ENCODE peak calls at places on chromosomes 1 and 21, in nine cellular contexts. N is left ventricle myocardium inferior, X is AG04450, R is fibroblast of the aortic adventitia, S is IMR-90, B is astrocyte of the spinal cord, C is WERI-Rb-1, Z is tibial artery, V is Caco-2. H is an unnamed sample.

GRCh38 chr1:33886452-33886851 is 22.6 kb downstream of the HMGB4 start:
- DNase-seq in N (no peak), Z (no peak), B (no peak), V (no peak), X (no peak), C (no peak), S (no peak), R (no peak), H (no peak)

GRCh38 chr1:154186852-154187501 is 4.9 kb downstream of the TPM3 start:
- DNase-seq in V (peak), N (no peak), B (no peak), R (no peak), S (no peak), Z (no peak), X (no peak), C (no peak), H (no peak)

GRCh38 chr1:3932156-3932555 is 32.1 kb upstream of the C1orf174 start:
- DNase-seq in X (no peak), B (no peak), S (no peak), C (no peak), R (no peak), V (no peak), Z (no peak), N (no peak), H (peak)

GRCh38 chr1:54331091-54331772 is 75.0 kb downstream of the SSBP3 start:
- DNase-seq in C (no peak), Z (no peak), N (no peak), X (peak), B (no peak), S (peak), R (peak), V (no peak), H (no peak)

GRCh38 chr21:16534408-16535099 is 804.8 kb downstream of the USP25 start:
- DNase-seq in S (peak), V (no peak), R (peak), B (peak), N (peak), X (no peak), Z (peak), C (no peak), H (no peak)

GRCh38 chr21:32572574-32573420 is 12.5 kb downstream of the TCP10L start:
- DNase-seq in X (no peak), C (no peak), Z (no peak), R (no peak), N (no peak), B (no peak), V (no peak), S (no peak), H (no peak)

GRCh38 chr1:156490401-156491032 is 10.1 kb downstream of the MEF2D start:
- DNase-seq in X (no peak), B (no peak), S (no peak), N (peak), C (peak), R (no peak), Z (peak), V (no peak), H (peak)

GRCh38 chr21:32994305-32994704 is 31.4 kb upstream of the OLIG2 start:
- DNase-seq in R (peak), X (no peak), S (peak), V (peak), Z (no peak), B (peak), N (no peak), C (peak), H (no peak)

GRCh38 chr1:116147972-116148371 is 36.8 kb downstream of the MAB21L3 start:
- DNase-seq in S (no peak), Z (no peak), R (no peak), X (no peak), B (no peak), V (no peak), C (no peak), N (no peak), H (no peak)

GRCh38 chr1:192801451-192801850 is 7.4 kb upstream of the RGS2 start:
- DNase-seq in Z (no peak), C (no peak), X (no peak), B (no peak), V (no peak), R (peak), N (no peak), S (peak), H (no peak)

GRCh38 chr1:116372186-116372585 is 858 bp upstream of the ATP1A1 start:
- DNase-seq in B (no peak), S (no peak), R (no peak), Z (no peak), V (no peak), C (no peak), N (no peak), X (no peak), H (no peak)

GRCh38 chr1:18693256-18694098 is 62.8 kb downstream of the PAX7 start:
- DNase-seq in X (no peak), V (no peak), C (peak), Z (no peak), R (no peak), N (no peak), B (no peak), S (no peak), H (peak)

GRCh38 chr21:39958731-39959130 is 91.5 kb downstream of the PCP4 start:
- DNase-seq in C (no peak), V (no peak), X (no peak), S (no peak), N (no peak), B (no peak), Z (no peak), R (no peak), H (no peak)

GRCh38 chr21:14554948-14555347 is 8.8 kb upstream of the SAMSN1 start:
- DNase-seq in B (no peak), S (no peak), N (no peak), Z (no peak), R (peak), X (no peak), V (no peak), C (no peak), H (no peak)

GRCh38 chr1:205961405-205961804 is 18.1 kb upstream of the SLC26A9 start:
- DNase-seq in S (no peak), R (peak), B (no peak), V (no peak), C (peak), N (no peak), Z (no peak), X (no peak), H (peak)

GRCh38 chr1:31699341-31699891 is 4.4 kb downstream of the COL16A1 start:
- DNase-seq in Z (no peak), V (no peak), N (no peak), R (no peak), B (no peak), X (no peak), C (no peak), S (no peak), H (peak)

GRCh38 chr1:81703736-81704463 is 96.8 kb upstream of the ADGRL2 start:
- DNase-seq in X (no peak), C (no peak), B (no peak), Z (no peak), S (peak), N (no peak), R (peak), V (no peak), H (peak)

GRCh38 chr1:46458190-46458589 is 31.4 kb upstream of the DMBX1 start:
- DNase-seq in R (no peak), N (no peak), Z (no peak), X (no peak), S (no peak), B (no peak), C (no peak), V (no peak), H (peak)

GRCh38 chr1:3987669-3988235 is 87.7 kb upstream of the C1orf174 start:
- DNase-seq in S (no peak), R (no peak), B (no peak), V (no peak), N (no peak), X (no peak), Z (no peak), C (peak), H (no peak)

GRCh38 chr1:235473808-235474207 is 30.4 kb downstream of the B3GALNT2 start:
- DNase-seq in R (no peak), X (no peak), B (no peak), S (peak), N (no peak), V (no peak), Z (no peak), C (no peak), H (peak)

DNA sequence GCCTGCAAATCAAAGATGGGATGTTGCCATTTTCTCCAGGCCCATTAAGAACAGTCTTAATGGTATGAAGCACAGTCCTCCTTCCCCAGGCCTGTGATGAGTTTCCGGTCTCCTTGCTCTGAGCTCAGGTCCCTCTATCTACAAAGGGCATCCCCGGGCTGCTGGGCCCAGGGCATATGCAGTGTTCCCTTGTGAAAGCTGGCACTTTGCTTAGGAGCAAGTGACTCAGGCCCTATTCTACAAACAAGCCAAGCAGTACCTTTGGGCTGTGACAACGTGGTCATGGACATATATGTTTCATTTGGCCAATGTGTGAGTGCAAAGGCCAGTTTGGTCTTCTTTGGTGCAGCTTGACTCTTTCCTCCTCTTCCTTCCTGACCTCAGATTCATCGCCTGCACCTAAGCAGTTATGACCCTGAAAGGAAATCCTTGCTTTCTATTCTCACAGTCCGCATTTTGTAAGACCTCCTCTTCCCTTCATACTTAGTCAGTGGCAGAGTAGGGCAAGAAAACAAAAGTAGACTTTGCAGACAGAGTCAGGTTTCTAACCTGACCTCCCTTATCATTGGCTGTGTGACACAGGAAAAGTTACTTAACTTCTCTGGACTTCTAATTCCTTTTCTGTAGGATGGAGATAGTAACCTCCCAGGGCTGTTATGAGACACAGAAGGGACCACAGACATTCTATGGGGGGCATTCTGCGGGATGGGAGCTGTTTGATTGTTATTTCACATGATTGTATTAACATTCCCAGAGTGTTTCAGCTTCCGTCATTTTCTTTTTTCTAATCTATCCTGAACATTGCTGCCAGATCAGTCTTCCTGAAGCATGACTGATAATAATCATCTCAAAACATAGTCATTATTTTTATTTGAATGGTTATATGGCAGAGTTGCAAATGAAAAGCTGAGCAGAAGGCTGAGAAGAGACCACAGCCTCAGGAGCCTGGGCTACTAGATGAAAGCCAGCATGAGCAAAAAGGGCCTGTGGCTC is 109.3 kb downstream of the ERG start:
- DNase-seq in C (no peak), B (no peak), S (no peak), X (no peak), R (no peak), N (no peak), Z (no peak), V (no peak), H (no peak)
- TF ChIP-seq CTCF in C (no peak), B (no peak), S (no peak), X (no peak), R (no peak), N (no peak), Z (no peak), V (no peak), H (no peak)

DNA sequence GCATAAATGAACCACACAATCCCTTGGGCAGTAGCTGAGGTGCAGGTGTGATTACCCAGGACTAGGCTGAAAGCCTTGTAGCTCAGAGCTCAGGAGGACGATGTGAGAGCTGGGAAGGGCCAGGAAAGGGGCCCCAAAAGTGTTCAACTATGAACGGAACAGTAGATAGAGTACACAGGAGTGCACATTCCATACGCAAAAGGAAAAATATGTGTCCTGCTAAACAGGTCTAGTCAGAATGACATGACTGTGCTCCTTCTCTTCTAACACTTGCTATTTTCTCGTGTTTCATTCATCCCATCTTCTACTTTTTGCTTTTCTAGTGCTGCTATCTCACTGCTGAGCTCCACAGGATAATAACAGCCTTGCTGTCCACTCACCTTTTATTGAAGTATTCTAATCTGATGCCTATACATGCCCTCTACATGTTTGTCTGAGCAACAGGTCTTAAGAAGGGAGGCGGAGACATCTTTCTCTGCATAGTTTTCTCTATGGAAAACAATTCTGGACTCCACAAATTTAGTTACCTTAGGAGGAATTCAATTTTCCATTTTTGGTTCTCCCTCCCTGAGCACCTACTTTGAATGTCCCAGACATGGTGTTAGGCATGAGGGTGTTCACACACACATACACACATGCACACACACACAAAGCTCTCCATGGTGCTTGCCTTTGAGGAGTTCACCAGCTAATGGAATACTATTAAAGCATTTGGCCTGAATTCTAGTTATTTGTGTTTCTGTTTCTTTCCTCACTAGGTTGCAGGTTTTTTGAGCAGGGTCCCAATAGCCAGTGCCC is 3.4 kb downstream of the S100A10 start:
- DNase-seq in B (no peak), R (no peak), V (peak), X (no peak), N (no peak), C (no peak), S (no peak), Z (no peak), H (no peak)
- H3K4me3 ChIP-seq in B (peak), R (peak), V (peak), X (peak), N (peak), C (no peak), S (no peak), Z (no peak), H (no peak)

DNA sequence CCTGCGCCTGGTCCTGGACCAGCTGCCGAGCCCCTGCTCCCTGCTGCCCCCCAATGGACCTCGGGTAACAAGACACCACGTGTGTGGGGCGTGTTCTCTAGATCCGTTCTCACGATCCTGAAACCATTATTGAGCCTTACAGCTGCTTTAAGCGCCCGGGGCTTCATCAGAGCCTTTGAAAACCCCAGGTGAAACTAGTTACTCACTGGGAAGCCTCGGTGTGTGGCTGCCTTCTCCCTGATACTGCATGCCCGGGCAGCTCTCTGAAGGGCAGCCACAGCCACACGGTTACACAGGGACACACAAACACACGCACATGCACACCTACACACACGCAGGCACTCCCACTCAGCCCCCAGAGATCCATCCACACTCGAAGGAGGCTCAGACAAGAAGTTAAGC is 5.3 kb downstream of the HES2 start:
- DNase-seq in X (peak), C (peak), S (peak), V (peak), B (peak), R (peak), Z (no peak), N (no peak), H (peak)
- TF ChIP-seq CTCF in X (peak), C (peak), S (peak), V (peak), B (peak), R (peak), Z (no peak), N (peak), H (peak)

DNA sequence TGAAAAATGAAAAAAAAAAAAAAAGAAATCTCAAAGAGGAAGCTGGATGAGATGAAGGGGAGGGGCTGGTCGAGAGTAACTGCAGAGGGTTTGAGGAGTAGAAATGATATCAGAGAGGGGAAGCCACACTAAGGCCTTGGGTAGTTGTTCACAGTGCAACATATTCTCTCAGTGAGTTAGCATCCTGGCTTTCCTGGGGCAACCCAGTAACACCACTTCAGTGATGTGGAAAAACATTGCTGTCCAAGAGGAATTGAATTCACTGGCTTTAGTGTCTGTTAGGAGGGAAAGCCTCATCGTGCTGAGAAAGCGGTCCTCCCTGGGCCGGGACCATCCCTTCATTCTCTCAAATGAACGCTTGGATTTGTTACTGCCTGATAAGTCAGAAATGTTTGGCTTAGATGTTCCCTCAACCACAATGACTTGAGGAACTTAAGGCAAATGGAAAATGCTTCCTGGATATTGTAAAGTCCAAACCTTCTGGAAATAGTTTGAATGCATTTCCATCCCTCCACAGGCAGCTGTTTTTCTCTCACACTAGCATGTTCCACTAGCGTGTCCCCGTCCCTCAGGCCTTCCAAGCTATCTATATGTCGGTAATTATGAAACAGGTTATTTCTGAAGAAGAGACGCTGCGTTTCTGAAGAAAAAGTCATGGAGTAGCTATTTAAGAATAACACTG is 12.2 kb downstream of the TGFB2 start:
- DNase-seq in S (no peak), C (no peak), X (no peak), B (no peak), N (no peak), R (peak), V (no peak), Z (no peak), H (no peak)
- H3K4me3 ChIP-seq in S (no peak), C (no peak), X (no peak), B (no peak), N (peak), R (peak), V (no peak), Z (peak), H (no peak)

DNA sequence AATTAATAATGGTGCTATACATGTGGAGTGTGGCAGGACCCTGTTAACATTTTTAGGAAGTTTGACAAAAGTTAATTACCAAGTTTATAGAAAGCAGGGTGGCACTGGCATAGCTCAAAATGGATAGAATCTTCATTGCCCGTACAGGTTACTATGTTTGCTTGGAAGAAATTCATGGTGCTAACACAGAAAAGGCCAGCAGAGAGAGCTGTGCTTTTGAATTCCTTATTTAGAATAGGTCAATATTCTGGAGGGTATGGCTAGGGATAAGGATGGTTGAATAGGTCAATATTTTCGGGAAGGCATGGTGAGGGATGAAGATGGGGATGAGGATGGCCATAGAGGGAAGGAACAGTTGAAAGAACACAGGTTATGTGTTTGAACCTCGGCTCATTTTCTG is 345.1 kb downstream of the LMO4 start:
- DNase-seq in C (no peak), X (no peak), R (peak), S (no peak), B (no peak), V (no peak), N (no peak), Z (no peak), H (no peak)
- TF ChIP-seq CTCF in C (peak), X (no peak), R (peak), S (no peak), B (peak), V (no peak), N (no peak), Z (no peak), H (peak)

DNA sequence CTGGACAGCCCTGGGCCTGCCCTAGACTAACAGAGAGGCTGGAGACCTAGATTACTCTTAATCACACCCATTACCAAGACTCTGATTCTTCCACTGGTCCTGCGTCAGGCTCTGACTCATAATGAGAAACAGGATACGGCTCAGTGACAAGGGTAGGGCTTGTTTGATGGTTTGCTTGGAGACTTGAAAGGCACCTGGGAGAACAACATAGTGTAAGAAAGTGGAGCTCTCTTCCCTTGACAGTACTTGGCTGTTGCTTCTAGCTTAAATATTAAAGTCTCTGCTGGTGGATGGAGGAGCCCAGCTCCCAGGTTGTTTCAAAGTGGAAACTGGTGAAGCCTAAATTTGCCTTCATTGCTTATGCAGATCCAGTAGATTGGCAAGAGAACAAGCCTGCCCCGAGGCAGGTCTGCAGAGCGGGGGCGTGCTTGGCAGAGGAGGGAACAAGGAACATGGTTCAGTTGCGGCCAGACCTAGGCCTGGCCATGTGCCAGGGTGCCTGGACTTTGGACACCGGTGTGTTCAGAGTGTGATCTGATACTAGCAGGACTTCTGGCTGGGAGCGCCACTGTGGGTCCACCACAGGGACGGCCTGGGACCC is 480.6 kb downstream of the CAMTA1 start:
- DNase-seq in B (peak), N (no peak), C (no peak), V (no peak), Z (no peak), S (peak), R (peak), X (peak), H (peak)
- H3K4me3 ChIP-seq in B (no peak), N (no peak), C (no peak), V (no peak), Z (no peak), S (no peak), R (no peak), X (no peak), H (no peak)

H was measured in osteoblast.